ENCODE peak calls at places on chromosomes 13 and 19, in six cellular contexts. I is fibroblast of lung, S is Caco-2, U is aorta, P is PC-9, J is endodermal cell. M is an unnamed sample. For H3K4me1 and H3K36me3, the result is how much of the 10 kb centered on the place peaks cover.

GRCh38 chr19:4431808-4432674 is 25.6 kb downstream of the UBXN6 start:
- DNase-seq in I (no peak), S (no peak), U (no peak), P (no peak), J (peak), M (no peak)

GRCh38 chr19:16586477-16586871 is 14.3 kb upstream of the SLC35E1 start:
- DNase-seq in I (no peak), S (no peak), U (no peak), P (no peak), J (no peak), M (no peak)

GRCh38 chr13:79440958-79441553 is 35.0 kb upstream of the RBM26 start:
- DNase-seq in I (no peak), S (no peak), U (no peak), P (no peak), J (no peak), M (no peak)

GRCh38 chr13:59211636-59212035 is 952.1 kb downstream of the DIAPH3 start:
- DNase-seq in I (no peak), S (peak), U (no peak), P (no peak), J (no peak), M (no peak)

GRCh38 chr19:23917856-23918255 is 3.2 kb downstream of the ZNF726 start:
- DNase-seq in I (no peak), S (no peak), U (no peak), P (no peak), J (no peak), M (no peak)

GRCh38 chr19:52570005-52570861 is at the start of gene ZNF701:
- DNase-seq in I (peak), S (peak), U (peak), P (peak), J (peak), M (peak)

GRCh38 chr19:11434703-11435056 is 241 bp downstream of the ODAD3 start:
- DNase-seq in I (no peak), S (no peak), U (no peak), P (no peak), J (no peak), M (no peak)

GRCh38 chr13:112760440-112760839 is 70.6 kb downstream of the ATP11A start:
- DNase-seq in I (peak), S (no peak), U (no peak), P (peak), J (no peak), M (no peak)

GRCh38 chr19:50739132-50739746 is 16.1 kb downstream of the CLEC11A start:
- DNase-seq in I (no peak), S (no peak), U (no peak), P (no peak), J (no peak), M (no peak)

GRCh38 chr13:111853766-111854165 is 213.2 kb upstream of the SOX1 start:
- DNase-seq in I (no peak), S (no peak), U (no peak), P (no peak), J (peak), M (no peak)

GRCh38 chr19:50308991-50309390 is 20.2 kb downstream of the KCNC3 start:
- DNase-seq in I (no peak), S (no peak), U (peak), P (no peak), J (peak), M (no peak)

GRCh38 chr13:81779896-81780295 is 1439.0 kb upstream of the SPRY2 start:
- DNase-seq in I (no peak), S (no peak), U (no peak), P (no peak), J (no peak), M (no peak)

GRCh38 chr13:100659578-100659977 is 15.0 kb downstream of the TMTC4 start:
- DNase-seq in I (no peak), S (no peak), U (no peak), P (no peak), J (no peak), M (no peak)

GRCh38 chr13:95608640-95609280 is 35.7 kb downstream of the DZIP1 start:
- DNase-seq in I (no peak), S (no peak), U (no peak), P (no peak), J (no peak), M (no peak)

GRCh38 chr19:39363909-39364457 is 21.8 kb downstream of the SAMD4B start:
- DNase-seq in I (peak), S (no peak), U (peak), P (no peak), J (no peak), M (no peak)

GRCh38 chr13:83546476-83546875 is 335.8 kb downstream of the SLITRK1 start:
- DNase-seq in I (no peak), S (no peak), U (no peak), P (no peak), J (no peak), M (no peak)

GRCh38 chr13:26184791-26185250 is 37.3 kb downstream of the RNF6 start:
- DNase-seq in I (peak), S (peak), U (no peak), P (peak), J (peak), M (peak)

GRCh38 chr19:38319421-38320258 is at the start of gene KCNK6:
- DNase-seq in I (peak), S (no peak), U (peak), P (no peak), J (peak), M (peak)

GRCh38 chr19:32172761-32173160 is 172.6 kb upstream of the ZNF507 start:
- DNase-seq in I (no peak), S (no peak), U (no peak), P (no peak), J (no peak), M (no peak)

GRCh38 chr19:58407658-58408151 is 744 bp upstream of the ZNF584 start:
- DNase-seq in I (no peak), S (no peak), U (no peak), P (no peak), J (peak), M (no peak)

GRCh38 chr19:38031423-38031770 is 124.4 kb downstream of the SIPA1L3 start:
- DNase-seq in I (peak), S (no peak), U (no peak), P (no peak), J (no peak), M (no peak)

GRCh38 chr19:46903458-46903857 is 42.7 kb downstream of the ARHGAP35 start:
- DNase-seq in I (no peak), S (no peak), U (no peak), P (peak), J (no peak), M (no peak)

GRCh38 chr19:17966497-17967257 is at the start of gene KCNN1:
- DNase-seq in I (no peak), S (no peak), U (no peak), P (no peak), J (peak), M (no peak)

GRCh38 chr13:75771818-75772217 is 135.7 kb downstream of the LMO7 start:
- DNase-seq in I (peak), S (no peak), U (no peak), P (peak), J (no peak), M (no peak)

GRCh38 chr13:37618554-37618953 is 20.0 kb upstream of the POSTN start:
- DNase-seq in I (peak), S (no peak), U (no peak), P (peak), J (no peak), M (no peak)

GRCh38 chr19:38685666-38686529 is 38.4 kb downstream of the ACTN4 start:
- DNase-seq in I (peak), S (peak), U (no peak), P (peak), J (peak), M (no peak)

GRCh38 chr13:99165753-99166587 is 34.7 kb upstream of the UBAC2 start:
- DNase-seq in I (no peak), S (no peak), U (no peak), P (no peak), J (no peak), M (no peak)

GRCh38 chr13:79485014-79485441 is 4.1 kb downstream of the NDFIP2 start:
- DNase-seq in I (peak), S (peak), U (no peak), P (peak), J (no peak), M (no peak)

GRCh38 chr13:98504371-98504963 is 72.4 kb downstream of the STK24 start:
- DNase-seq in I (no peak), S (no peak), U (no peak), P (no peak), J (no peak), M (no peak)

GRCh38 chr13:88085036-88085435 is 413.9 kb downstream of the SLITRK5 start:
- DNase-seq in I (peak), S (no peak), U (no peak), P (no peak), J (no peak), M (no peak)

GRCh38 chr13:46378411-46378810 is 8.6 kb downstream of the RUBCNL start:
- DNase-seq in I (no peak), S (no peak), U (no peak), P (no peak), J (no peak), M (no peak)

GRCh38 chr13:83151308-83151660 is 731.0 kb downstream of the SLITRK1 start:
- DNase-seq in I (peak), S (no peak), U (no peak), P (no peak), J (no peak), M (no peak)

GRCh38 chr19:18290250-18291018 is 9.0 kb upstream of the JUND start:
- DNase-seq in I (no peak), S (no peak), U (no peak), P (no peak), J (peak), M (peak)

GRCh38 chr19:45747513-45747912 is 14.3 kb downstream of the MEIOSIN start:
- DNase-seq in I (no peak), S (no peak), U (no peak), P (no peak), J (no peak), M (no peak)

GRCh38 chr13:43042410-43042921 is 19.1 kb downstream of the DNAJC15 start:
- DNase-seq in I (no peak), S (no peak), U (no peak), P (no peak), J (no peak), M (no peak)

GRCh38 chr13:43041368-43041921 is 18.1 kb downstream of the DNAJC15 start:
- DNase-seq in I (no peak), S (no peak), U (no peak), P (no peak), J (no peak), M (no peak)

GRCh38 chr13:43046259-43046658 is 22.9 kb downstream of the DNAJC15 start:
- DNase-seq in I (no peak), S (no peak), U (no peak), P (no peak), J (no peak), M (no peak)

GRCh38 chr13:43044720-43045301 is 21.4 kb downstream of the DNAJC15 start:
- DNase-seq in I (no peak), S (no peak), U (no peak), P (no peak), J (no peak), M (no peak)
- H3K4me1 ChIP-seq in I (under half), S (half or more), U (under half), P (under half), J (under half), M (under half)

GRCh38 chr13:21297452-21297851 is 121.0 kb downstream of the MRPL57 start:
- DNase-seq in I (no peak), S (no peak), U (no peak), P (no peak), J (peak), M (no peak)
- H3K4me3 ChIP-seq in I (peak), S (peak), U (no peak), P (peak), J (peak), M (peak)

GRCh38 chr19:5644051-5644450 is 21.2 kb downstream of the SAFB start:
- DNase-seq in I (no peak), S (no peak), U (no peak), P (no peak), J (no peak), M (no peak)
- H3K36me3 ChIP-seq in I (under half), S (under half), U (under half), P (under half), J (half or more), M (half or more)

GRCh38 chr13:110575322-110576069 is 14.0 kb upstream of the RAB20 start:
- DNase-seq in I (peak), S (peak), U (peak), P (peak), J (peak), M (no peak)
- H3K4me1 ChIP-seq in I (under half), S (under half), U (under half), P (under half), J (under half), M (under half)

GRCh38 chr13:78437781-78438180 is 165.6 kb downstream of the POU4F1 start:
- DNase-seq in I (no peak), S (no peak), U (no peak), P (no peak), J (no peak), M (no peak)
- H3K4me3 ChIP-seq in I (no peak), S (no peak), U (no peak), P (no peak), J (no peak), M (no peak)

GRCh38 chr19:41968751-41969150 is 9.6 kb upstream of the RABAC1 start:
- DNase-seq in I (no peak), S (no peak), U (no peak), P (no peak), J (no peak), M (no peak)

GRCh38 chr19:41974652-41975051 is 15.5 kb upstream of the RABAC1 start:
- DNase-seq in I (no peak), S (no peak), U (no peak), P (no peak), J (no peak), M (no peak)

GRCh38 chr19:41969196-41969595 is 10.1 kb upstream of the RABAC1 start:
- DNase-seq in I (no peak), S (no peak), U (no peak), P (no peak), J (no peak), M (no peak)

GRCh38 chr19:41969772-41970458 is 10.8 kb upstream of the RABAC1 start:
- DNase-seq in I (no peak), S (no peak), U (no peak), P (no peak), J (no peak), M (no peak)

DNA sequence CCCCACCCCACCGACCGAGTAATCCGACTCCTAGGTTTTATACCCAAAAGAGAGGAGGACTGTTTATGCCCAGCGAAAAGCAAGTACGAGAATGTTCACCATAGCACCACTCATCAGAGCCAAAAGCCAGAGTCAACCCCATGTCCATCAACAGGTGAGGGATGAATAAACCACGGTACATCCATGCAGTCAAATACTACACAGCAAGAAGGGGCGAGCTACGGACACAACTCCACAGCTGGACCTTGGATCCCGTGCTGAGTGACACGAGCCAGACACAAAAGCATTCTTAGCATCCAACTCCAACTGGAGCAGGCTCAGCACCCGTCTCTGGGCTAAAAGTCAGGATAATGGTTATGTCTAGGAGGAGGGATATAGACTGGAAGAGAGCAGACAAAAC is 12.2 kb upstream of the RABAC1 start:
- DNase-seq in I (no peak), S (no peak), U (no peak), P (no peak), J (no peak), M (no peak)
- H3K36me3 ChIP-seq in I (under half), S (under half), U (under half), P (under half), J (under half), M (under half)

DNA sequence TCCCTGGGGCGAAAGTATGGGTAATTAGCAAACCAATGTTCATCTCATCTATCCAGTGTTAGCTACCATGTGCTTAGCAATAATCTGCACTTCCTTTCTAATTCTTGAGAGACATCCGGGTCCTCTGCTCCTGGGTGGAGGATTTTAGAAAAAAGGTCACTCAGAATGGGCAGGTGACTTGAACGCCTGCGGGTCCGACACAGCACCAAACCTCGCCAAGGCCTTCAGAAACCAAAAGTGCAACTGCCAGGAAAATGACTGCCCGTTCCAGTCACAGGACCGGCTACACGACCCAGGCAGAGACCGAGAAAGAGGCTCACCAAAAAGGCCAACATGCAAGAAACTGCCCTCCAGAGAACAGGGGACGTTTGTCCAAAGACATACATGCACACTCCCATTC is 39.9 kb downstream of the ZNF146 start:
- DNase-seq in I (no peak), S (no peak), U (peak), P (no peak), J (no peak), M (no peak)
- H3K4me1 ChIP-seq in I (under half), S (under half), U (under half), P (under half), J (under half), M (under half)

GRCh38 chr19:8208119-8208709 is 956 bp upstream of the CERS4 start:
- DNase-seq in I (no peak), S (peak), U (peak), P (peak), J (peak), M (no peak)
- H3K4me3 ChIP-seq in I (no peak), S (peak), U (peak), P (peak), J (no peak), M (peak)

M was measured in CD8-positive, alpha-beta memory T cell.